ENCODE peak calls at places on chromosomes 11 and 22, in nine cellular contexts. I is NCI-H1436; Q is HAP-1; O is WTC11; N is CD8-positive, alpha-beta T cell; D is skeletal muscle cell; F is substantia nigra; E is RCC 7860; C is KBM-7. Z is an unnamed sample.

GRCh38 chr11:78354741-78355705 is 62.6 kb downstream of the GAB2 start:
- DNase-seq in I (peak; percentile 95), Q (peak; percentile 39), O (no peak), N (no peak), D (no peak), F (no peak), E (no peak), C (peak; percentile 56), Z (no peak)

GRCh38 chr11:66543263-66544107 is 2.4 kb downstream of the ZDHHC24 start:
- DNase-seq in I (no peak), Q (peak; percentile 86), O (peak; percentile 49), N (peak; percentile 61), D (peak; percentile 9), F (no peak), E (no peak), C (peak; percentile 79), Z (peak; percentile 74)

GRCh38 chr22:44730490-44731356 is 21.7 kb upstream of the ARHGAP8 start:
- DNase-seq in I (no peak), Q (no peak), O (no peak), N (no peak), D (no peak), F (no peak), E (no peak), C (no peak), Z (no peak)

GRCh38 chr22:39148727-39149535 is 3.5 kb downstream of the CBX7 start:
- DNase-seq in I (no peak), Q (peak; percentile 61), O (peak; percentile 69), N (no peak), D (no peak), F (no peak), E (no peak), C (no peak), Z (peak; percentile 67)

GRCh38 chr22:19664951-19665783 is 49.1 kb upstream of the SEPTIN5 start:
- DNase-seq in I (no peak), Q (no peak), O (no peak), N (no peak), D (no peak), F (no peak), E (no peak), C (no peak), Z (no peak)

GRCh38 chr11:3614742-3615171 is 27.0 kb downstream of the ART5 start:
- DNase-seq in I (no peak), Q (no peak), O (no peak), N (no peak), D (no peak), F (no peak), E (peak; percentile 43), C (peak; percentile 79), Z (peak; percentile 70)

GRCh38 chr22:35797411-35797810 is 79.7 kb downstream of the APOL5 start:
- DNase-seq in I (no peak), Q (no peak), O (no peak), N (no peak), D (no peak), F (no peak), E (no peak), C (no peak), Z (no peak)

GRCh38 chr11:71418643-71419042 is 29.6 kb downstream of the DHCR7 start:
- DNase-seq in I (no peak), Q (no peak), O (no peak), N (no peak), D (peak; percentile 16), F (peak; percentile 11), E (no peak), C (no peak), Z (no peak)

GRCh38 chr22:26549902-26550497 is 37.7 kb upstream of the TFIP11 start:
- DNase-seq in I (no peak), Q (no peak), O (no peak), N (no peak), D (no peak), F (no peak), E (no peak), C (no peak), Z (no peak)

GRCh38 chr11:40188848-40189247 is 1270.6 kb downstream of the LRRC4C start:
- DNase-seq in I (peak; percentile 42), Q (no peak), O (no peak), N (no peak), D (no peak), F (no peak), E (no peak), C (no peak), Z (no peak)

Z was measured in CD4-positive, alpha-beta memory T cell.